ENCODE peak calls at places on chromosome 1, in four cellular contexts. V is mammary epithelial cell, E is endothelial cell of umbilical vein, L is GM23248. H is an unnamed sample. For H3K4me1, the result is how much of the 10 kb centered on the place peaks cover.

GRCh38 chr1:110677016-110677415 is 2.3 kb upstream of the KCNA3 start:
- DNase-seq in V (no peak), E (no peak), L (no peak), H (no peak)

GRCh38 chr1:176462671-176463225 is at the start of gene PAPPA2:
- DNase-seq in V (no peak), E (no peak), L (no peak), H (no peak)

GRCh38 chr1:45669859-45670655 is 16.3 kb downstream of the GPBP1L1 start:
- DNase-seq in V (peak), E (peak), L (peak), H (peak)

GRCh38 chr1:111733183-111733995 is 5.8 kb downstream of the INKA2 start:
- DNase-seq in V (no peak), E (peak), L (peak), H (peak)

GRCh38 chr1:230682882-230683610 is 30.9 kb downstream of the AGT start:
- DNase-seq in V (peak), E (no peak), L (peak), H (peak)

GRCh38 chr1:2803931-2804627 is 2.6 kb upstream of the TTC34 start:
- DNase-seq in V (no peak), E (no peak), L (no peak), H (no peak)

GRCh38 chr1:180190091-180190490 is 35.4 kb downstream of the QSOX1 start:
- DNase-seq in V (no peak), E (no peak), L (no peak), H (no peak)

GRCh38 chr1:16719571-16720402 is 20.5 kb upstream of the RNU1-4 start:
- DNase-seq in V (no peak), E (peak), L (no peak), H (no peak)

DNA sequence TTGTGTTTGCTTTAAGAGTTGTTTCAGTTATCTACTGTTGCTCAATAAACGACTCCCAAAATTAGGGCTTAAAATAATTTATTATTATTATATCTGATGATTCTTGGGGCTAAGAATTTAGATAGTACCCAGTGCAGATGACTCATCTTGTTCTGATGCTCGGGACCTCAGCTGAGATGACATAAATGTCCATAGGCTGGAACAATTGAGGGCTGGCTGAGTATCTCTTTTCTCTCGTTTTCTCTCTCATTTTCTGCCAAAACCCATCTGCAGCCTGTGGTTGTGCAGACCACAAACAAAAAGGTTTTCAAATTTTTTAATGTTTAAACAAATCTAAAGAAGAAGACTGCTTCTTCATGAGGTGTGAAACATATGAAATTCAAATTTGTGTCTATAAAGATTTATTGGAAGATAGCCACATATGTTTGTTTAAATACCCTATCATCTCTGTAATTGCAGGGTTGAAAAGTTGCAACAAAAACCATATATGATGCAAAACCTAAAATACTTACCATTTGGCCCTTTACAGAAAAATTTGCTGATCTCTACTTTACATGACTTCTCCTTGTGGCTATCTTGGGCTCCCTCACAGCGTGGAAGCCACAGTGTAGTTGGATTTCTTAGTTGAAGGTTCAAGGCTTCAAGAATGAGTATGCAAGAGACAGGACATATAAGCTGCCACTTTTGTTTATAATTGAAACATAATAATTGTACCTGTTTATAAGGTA is 14.8 kb upstream of the PTPRC start:
- DNase-seq in V (no peak), E (no peak), L (peak), H (peak)
- H3K4me3 ChIP-seq in V (no peak), E (no peak), L (peak), H (no peak)

GRCh38 chr1:145964328-145965118 is at the start of the genes ANKRD34A and POLR3GL:
- DNase-seq in V (peak), E (peak), L (peak), H (peak)
- H3K4me1 ChIP-seq in V (under half), E (under half), L (under half), H (under half)

GRCh38 chr1:200028586-200029034 is 1.1 kb downstream of the NR5A2 start:
- DNase-seq in V (no peak), E (peak), L (no peak), H (peak)

GRCh38 chr1:200030791-200031190 is 3.3 kb downstream of the NR5A2 start:
- DNase-seq in V (no peak), E (no peak), L (no peak), H (no peak)

GRCh38 chr1:200029035-200029623 is 1.6 kb downstream of the NR5A2 start:
- DNase-seq in V (peak), E (peak), L (peak), H (peak)

GRCh38 chr1:200027264-200027823 is at the start of gene NR5A2:
- DNase-seq in V (no peak), E (no peak), L (no peak), H (no peak)

GRCh38 chr1:200029624-200030074 is 2.1 kb downstream of the NR5A2 start:
- DNase-seq in V (no peak), E (no peak), L (no peak), H (no peak)
- H3K9ac ChIP-seq in V (no peak), E (no peak), L (no peak), H (no peak)

GRCh38 chr1:4306559-4307467 is 347.6 kb upstream of the AJAP1 start:
- DNase-seq in V (no peak), E (no peak), L (no peak), H (no peak)
- H3K4me3 ChIP-seq in V (no peak), E (no peak), L (no peak), H (no peak)

H was measured in adipocyte.